ENCODE peak calls at places on chromosomes 13 and 19, in eight cellular contexts. C, Z, N, T, F, Y, Q and D are unnamed samples.

GRCh38 chr19:30390356-30390988 is 18.3 kb downstream of the ZNF536 start:
- DNase-seq in C (no peak), Z (no peak), N (no peak), T (no peak), F (no peak), Y (no peak), Q (no peak), D (no peak)

GRCh38 chr13:30702006-30702405 is 33.3 kb upstream of the ALOX5AP start:
- DNase-seq in C (no peak), Z (no peak), N (no peak), T (no peak), F (no peak), Y (no peak), Q (no peak), D (no peak)

GRCh38 chr13:98543380-98544104 is 33.4 kb downstream of the STK24 start:
- DNase-seq in C (no peak), Z (no peak), N (no peak), T (no peak), F (no peak), Y (no peak), Q (no peak), D (no peak)

GRCh38 chr19:17777840-17778620 is 16.9 kb upstream of the B3GNT3 start:
- DNase-seq in C (no peak), Z (no peak), N (no peak), T (peak; percentile 91), F (peak; percentile 43), Y (no peak), Q (peak; percentile 84), D (peak; percentile 17)

GRCh38 chr19:50384685-50385535 is 763 bp downstream of the POLD1 start:
- DNase-seq in C (no peak), Z (no peak), N (no peak), T (peak; percentile 19), F (peak; percentile 25), Y (no peak), Q (no peak), D (no peak)

GRCh38 chr13:51323824-51324511 is 15.5 kb upstream of the SERPINE3 start:
- DNase-seq in C (no peak), Z (no peak), N (no peak), T (no peak), F (no peak), Y (no peak), Q (no peak), D (no peak)

GRCh38 chr19:42524250-42524649 is 4.0 kb downstream of the CEACAM1 start:
- DNase-seq in C (no peak), Z (no peak), N (no peak), T (no peak), F (no peak), Y (no peak), Q (no peak), D (no peak)

GRCh38 chr13:39321578-39321977 is 281.4 kb downstream of the LHFPL6 start:
- DNase-seq in C (no peak), Z (no peak), N (no peak), T (no peak), F (peak; percentile 57), Y (peak; percentile 73), Q (no peak), D (no peak)

GRCh38 chr19:47350599-47350998 is 1.5 kb downstream of the DHX34 start:
- DNase-seq in C (no peak), Z (no peak), N (no peak), T (no peak), F (no peak), Y (no peak), Q (no peak), D (no peak)

GRCh38 chr19:30361721-30362120 is 10.5 kb upstream of the ZNF536 start:
- DNase-seq in C (no peak), Z (no peak), N (no peak), T (no peak), F (no peak), Y (no peak), Q (no peak), D (no peak)

GRCh38 chr13:67147257-67148218 is 82.6 kb downstream of the PCDH9 start:
- DNase-seq in C (no peak), Z (no peak), N (no peak), T (no peak), F (peak; percentile 90), Y (peak; percentile 74), Q (no peak), D (peak; percentile 38)

GRCh38 chr19:16031872-16032200 is 44.5 kb upstream of the TPM4 start:
- DNase-seq in C (no peak), Z (no peak), N (no peak), T (no peak), F (no peak), Y (no peak), Q (peak; percentile 66), D (no peak)

GRCh38 chr19:1768248-1768647 is 14.9 kb downstream of the ONECUT3 start:
- DNase-seq in C (no peak), Z (no peak), N (no peak), T (no peak), F (peak; percentile 43), Y (no peak), Q (no peak), D (no peak)

GRCh38 chr19:36246006-36246391 is 31.1 kb downstream of the ZNF146 start:
- DNase-seq in C (no peak), Z (no peak), N (no peak), T (no peak), F (peak; percentile 17), Y (no peak), Q (no peak), D (no peak)

GRCh38 chr13:59546178-59546577 is 617.5 kb downstream of the DIAPH3 start:
- DNase-seq in C (no peak), Z (no peak), N (no peak), T (no peak), F (no peak), Y (no peak), Q (no peak), D (no peak)

GRCh38 chr19:49438261-49438660 is 3.1 kb downstream of the SLC17A7 start:
- DNase-seq in C (no peak), Z (no peak), N (no peak), T (no peak), F (no peak), Y (no peak), Q (no peak), D (no peak)

GRCh38 chr13:106619688-106620555 is 52.0 kb upstream of the ARGLU1 start:
- DNase-seq in C (no peak), Z (peak; percentile 7), N (peak; percentile 52), T (peak; percentile 12), F (peak; percentile 77), Y (peak; percentile 72), Q (no peak), D (peak; percentile 61)

GRCh38 chr13:30746816-30747215 is 11.5 kb downstream of the ALOX5AP start:
- DNase-seq in C (no peak), Z (no peak), N (no peak), T (no peak), F (no peak), Y (no peak), Q (no peak), D (no peak)

DNA sequence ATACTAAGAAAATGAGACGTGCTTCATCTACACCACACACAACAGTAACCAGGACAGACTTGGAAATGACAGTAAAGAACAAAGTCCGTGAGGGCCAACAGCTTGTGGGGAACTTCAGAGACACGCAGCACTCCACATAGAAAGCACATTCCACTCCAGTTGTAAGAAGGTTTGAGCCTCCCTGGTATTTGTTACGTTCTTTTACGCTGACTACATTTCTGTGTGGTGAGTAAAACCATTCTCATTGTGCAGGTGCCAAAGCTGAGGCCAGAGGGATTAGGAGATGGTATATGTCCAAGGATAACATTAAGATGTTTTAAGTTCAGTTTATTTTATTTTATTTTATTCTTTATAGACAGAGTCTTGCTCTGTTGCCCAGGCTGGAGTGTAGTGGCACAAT is 1189.9 kb downstream of the UQCRFS1 start:
- DNase-seq in C (no peak), Z (no peak), N (no peak), T (no peak), F (peak; percentile 35), Y (peak; percentile 71), Q (no peak), D (no peak)
- TF ChIP-seq CTCF in C (no peak), Z (no peak), N (no peak), T (no peak), F (no peak), Y (no peak), Q (no peak), D (no peak)

DNA sequence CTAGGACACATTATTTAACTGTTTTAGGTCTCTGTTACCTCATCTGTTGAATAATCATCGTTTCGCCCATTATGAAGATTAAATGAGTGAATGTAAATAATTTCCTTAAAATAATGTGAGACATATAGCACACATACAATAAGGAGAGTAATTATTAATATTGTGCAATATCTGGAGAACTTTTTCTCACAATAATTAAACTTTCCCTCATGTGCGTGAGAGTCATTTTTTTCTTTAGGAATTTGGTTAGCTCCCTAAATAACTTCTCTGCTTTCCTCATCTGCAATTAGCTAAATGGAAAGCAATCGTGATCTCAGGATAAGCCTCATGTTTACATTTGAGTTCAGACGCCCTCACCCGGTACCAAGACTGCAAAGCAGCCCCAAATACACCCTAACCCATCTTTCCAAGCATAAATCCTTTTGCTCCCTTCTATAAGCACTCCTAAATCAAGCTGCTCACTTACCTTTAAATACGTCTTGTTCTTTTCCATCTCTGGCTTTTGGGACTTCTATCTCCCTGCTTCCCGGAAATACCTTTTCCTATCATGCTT is 78.8 kb downstream of the MZT1 start:
- DNase-seq in C (no peak), Z (no peak), N (no peak), T (no peak), F (no peak), Y (no peak), Q (no peak), D (no peak)
- TF ChIP-seq CTCF in C (no peak), Z (no peak), N (no peak), T (no peak), F (no peak), Y (no peak), Q (no peak), D (no peak)

GRCh38 chr13:23876265-23876664 is 12.9 kb downstream of the MIPEP start:
- DNase-seq in C (no peak), Z (no peak), N (no peak), T (no peak), F (peak; percentile 29), Y (peak; percentile 24), Q (no peak), D (peak; percentile 28)
- TF ChIP-seq CTCF in C (peak; percentile 7), Z (peak; percentile 29), N (no peak), T (peak; percentile 50), F (peak; percentile 51), Y (peak; percentile 46), Q (peak; percentile 48), D (peak; percentile 73)

GRCh38 chr13:27199691-27200090 is 28.1 kb upstream of the USP12 start:
- DNase-seq in C (no peak), Z (no peak), N (no peak), T (no peak), F (no peak), Y (no peak), Q (no peak), D (no peak)

GRCh38 chr13:27200413-27201066 is 28.9 kb upstream of the USP12 start:
- DNase-seq in C (no peak), Z (no peak), N (no peak), T (no peak), F (no peak), Y (peak; percentile 38), Q (no peak), D (no peak)

GRCh38 chr13:27201661-27202060 is 30.1 kb upstream of the USP12 start:
- DNase-seq in C (no peak), Z (no peak), N (no peak), T (no peak), F (no peak), Y (no peak), Q (no peak), D (peak; percentile 35)

GRCh38 chr13:27203186-27203585 is 31.6 kb upstream of the USP12 start:
- DNase-seq in C (no peak), Z (no peak), N (no peak), T (no peak), F (no peak), Y (no peak), Q (no peak), D (no peak)

GRCh38 chr13:27203854-27204253 is 32.2 kb upstream of the USP12 start:
- DNase-seq in C (no peak), Z (no peak), N (peak; percentile 1), T (no peak), F (peak; percentile 57), Y (peak; percentile 42), Q (no peak), D (peak; percentile 16)
- TF ChIP-seq CTCF in C (no peak), Z (no peak), N (no peak), T (peak; percentile 40), F (peak; percentile 23), Y (peak; percentile 33), Q (peak; percentile 16), D (peak; percentile 66)